ENCODE peak calls at places on chromosomes 12 and 14, in seven cellular contexts. R is erythroblast, W is prostate gland, V is esophagus muscularis mucosa, H is Peyer's patch, K is H54, Z is IMR-90. M is an unnamed sample.

GRCh38 chr12:70854138-70854537 is 66.4 kb downstream of the PTPRR start:
- DNase-seq in R (no peak), W (no peak), V (no peak), H (no peak), K (no peak), Z (no peak), M (no peak)

GRCh38 chr12:88298014-88298682 is 156.0 kb downstream of the TMTC3 start:
- DNase-seq in R (no peak), W (no peak), V (no peak), H (no peak), K (no peak), Z (no peak), M (no peak)

GRCh38 chr14:75156901-75157300 is 19.5 kb downstream of the TMED10 start:
- DNase-seq in R (no peak), W (no peak), V (no peak), H (no peak), K (no peak), Z (no peak), M (no peak)

GRCh38 chr12:16347391-16348298 is at the start of gene MGST1:
- DNase-seq in R (peak), W (peak), V (no peak), H (no peak), K (no peak), Z (peak), M (peak)

GRCh38 chr14:73237219-73237785 is at the start of gene PAPLN:
- DNase-seq in R (peak), W (no peak), V (peak), H (no peak), K (peak), Z (no peak), M (no peak)

GRCh38 chr12:41106315-41106714 is 81.8 kb upstream of the PDZRN4 start:
- DNase-seq in R (no peak), W (no peak), V (no peak), H (no peak), K (no peak), Z (no peak), M (no peak)

GRCh38 chr14:23164250-23164649 is 19.2 kb downstream of the SLC7A8 start:
- DNase-seq in R (no peak), W (no peak), V (no peak), H (no peak), K (no peak), Z (no peak), M (peak)

GRCh38 chr12:6215932-6216494 is 15.8 kb downstream of the CD9 start:
- DNase-seq in R (no peak), W (peak), V (no peak), H (no peak), K (peak), Z (peak), M (peak)

GRCh38 chr12:132445884-132446471 is 44.0 kb upstream of the FBRSL1 start:
- DNase-seq in R (peak), W (peak), V (no peak), H (peak), K (peak), Z (peak), M (peak)

GRCh38 chr12:54734196-54734950 is 86.2 kb upstream of the DCD start:
- DNase-seq in R (no peak), W (peak), V (no peak), H (no peak), K (no peak), Z (no peak), M (no peak)

GRCh38 chr12:119781804-119782203 is 95.3 kb downstream of the CIT start:
- DNase-seq in R (no peak), W (no peak), V (no peak), H (no peak), K (no peak), Z (no peak), M (no peak)

GRCh38 chr14:76710093-76711010 is 50.9 kb upstream of the VASH1 start:
- DNase-seq in R (peak), W (no peak), V (no peak), H (no peak), K (no peak), Z (peak), M (peak)

GRCh38 chr12:92242917-92243316 is 97.3 kb upstream of the BTG1 start:
- DNase-seq in R (no peak), W (no peak), V (no peak), H (no peak), K (no peak), Z (peak), M (no peak)

GRCh38 chr14:44658389-44658696 is 151.3 kb upstream of the FSCB start:
- DNase-seq in R (no peak), W (no peak), V (no peak), H (no peak), K (no peak), Z (no peak), M (no peak)

GRCh38 chr12:125021096-125021495 is 27.7 kb downstream of the BRI3BP start:
- DNase-seq in R (no peak), W (no peak), V (no peak), H (no peak), K (no peak), Z (no peak), M (no peak)

GRCh38 chr12:110279561-110279960 is 1.5 kb upstream of the ATP2A2 start:
- DNase-seq in R (no peak), W (no peak), V (no peak), H (no peak), K (no peak), Z (no peak), M (no peak)

GRCh38 chr14:55577229-55577628 is 2.8 kb upstream of the KTN1 start:
- DNase-seq in R (no peak), W (no peak), V (no peak), H (no peak), K (no peak), Z (no peak), M (no peak)

GRCh38 chr14:105064001-105064400 is 1.2 kb downstream of the GPR132 start:
- DNase-seq in R (no peak), W (no peak), V (no peak), H (no peak), K (no peak), Z (no peak), M (no peak)
- TF ChIP-seq POLR2A in R (no peak), W (no peak), V (no peak), H (no peak), K (no peak), Z (no peak), M (no peak)

DNA sequence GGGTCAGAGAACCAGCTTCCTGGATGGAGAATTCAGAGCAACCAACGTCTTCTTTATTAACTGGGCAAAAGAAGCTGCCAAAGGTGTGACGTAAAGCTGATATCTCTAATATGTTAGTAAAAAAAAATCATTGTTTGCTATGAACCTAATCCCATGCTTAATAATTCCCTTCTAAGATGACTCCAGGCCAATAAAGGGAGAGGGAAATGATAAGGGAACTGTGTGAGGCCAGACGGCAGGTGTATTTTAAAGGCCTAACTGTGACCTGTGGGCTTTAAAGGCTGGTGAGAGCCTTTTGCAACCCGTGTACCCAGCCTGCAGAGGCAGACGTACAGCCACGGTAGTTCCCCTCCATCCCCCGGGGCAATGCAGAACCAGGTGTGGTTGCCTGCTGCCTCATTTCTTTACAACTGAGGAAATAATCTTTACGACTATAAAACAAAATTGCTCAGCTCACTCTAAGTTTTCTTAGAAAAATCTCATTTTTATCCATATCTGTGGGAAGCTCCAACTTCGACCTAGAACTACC is 370.6 kb downstream of the EGLN3 start:
- DNase-seq in R (no peak), W (no peak), V (no peak), H (no peak), K (no peak), Z (no peak), M (no peak)
- TF ChIP-seq POLR2A in R (no peak), W (no peak), V (no peak), H (no peak), K (no peak), Z (no peak), M (no peak)

GRCh38 chr12:117190210-117190781 is at the start of gene FBXO21:
- DNase-seq in R (peak), W (peak), V (peak), H (peak), K (peak), Z (peak), M (peak)
- TF ChIP-seq POLR2A in R (peak), W (peak), V (no peak), H (peak), K (peak), Z (peak), M (peak)

GRCh38 chr12:112117685-112118084 is 7.7 kb upstream of the TRAFD1 start:
- DNase-seq in R (no peak), W (no peak), V (no peak), H (no peak), K (no peak), Z (no peak), M (no peak)

GRCh38 chr12:112112423-112113132 is 4.0 kb upstream of the NAA25 start:
- DNase-seq in R (no peak), W (peak), V (no peak), H (no peak), K (no peak), Z (no peak), M (no peak)

GRCh38 chr12:112115259-112116045 is 6.9 kb upstream of the NAA25 start:
- DNase-seq in R (peak), W (no peak), V (no peak), H (no peak), K (no peak), Z (no peak), M (no peak)

GRCh38 chr12:112111931-112112330 is 3.3 kb upstream of the NAA25 start:
- DNase-seq in R (no peak), W (no peak), V (no peak), H (no peak), K (no peak), Z (no peak), M (no peak)

GRCh38 chr12:112116232-112117060 is 7.9 kb upstream of the NAA25 start:
- DNase-seq in R (peak), W (no peak), V (no peak), H (no peak), K (peak), Z (peak), M (peak)
- TF ChIP-seq POLR2A in R (peak), W (no peak), V (no peak), H (no peak), K (peak), Z (no peak), M (no peak)

GRCh38 chr14:103333754-103334643 is at the start of gene EIF5:
- DNase-seq in R (peak), W (peak), V (peak), H (peak), K (peak), Z (peak), M (peak)
- TF ChIP-seq POLR2A in R (peak), W (peak), V (peak), H (peak), K (peak), Z (peak), M (peak)

DNA sequence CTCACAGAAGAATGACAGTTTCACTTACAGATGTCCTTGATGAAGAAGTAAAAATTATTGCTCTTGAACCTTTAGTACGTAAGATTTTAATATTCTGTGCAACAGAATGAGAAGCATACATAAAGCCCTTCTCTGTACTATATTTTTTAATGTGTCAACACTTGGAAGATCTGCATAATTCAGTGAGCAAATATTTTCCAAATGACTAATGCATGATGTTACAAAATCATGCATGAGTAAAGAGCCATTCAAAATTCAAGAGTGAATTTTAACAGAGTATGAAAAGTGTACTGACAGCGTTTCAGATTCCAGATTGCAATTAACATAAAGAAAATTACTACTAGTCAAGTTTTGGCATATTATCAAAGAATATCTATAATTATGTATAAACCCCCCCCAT is 101.4 kb upstream of the BBS10 start:
- DNase-seq in R (no peak), W (no peak), V (no peak), H (no peak), K (no peak), Z (peak), M (no peak)
- TF ChIP-seq POLR2A in R (no peak), W (no peak), V (no peak), H (no peak), K (no peak), Z (no peak), M (no peak)

DNA sequence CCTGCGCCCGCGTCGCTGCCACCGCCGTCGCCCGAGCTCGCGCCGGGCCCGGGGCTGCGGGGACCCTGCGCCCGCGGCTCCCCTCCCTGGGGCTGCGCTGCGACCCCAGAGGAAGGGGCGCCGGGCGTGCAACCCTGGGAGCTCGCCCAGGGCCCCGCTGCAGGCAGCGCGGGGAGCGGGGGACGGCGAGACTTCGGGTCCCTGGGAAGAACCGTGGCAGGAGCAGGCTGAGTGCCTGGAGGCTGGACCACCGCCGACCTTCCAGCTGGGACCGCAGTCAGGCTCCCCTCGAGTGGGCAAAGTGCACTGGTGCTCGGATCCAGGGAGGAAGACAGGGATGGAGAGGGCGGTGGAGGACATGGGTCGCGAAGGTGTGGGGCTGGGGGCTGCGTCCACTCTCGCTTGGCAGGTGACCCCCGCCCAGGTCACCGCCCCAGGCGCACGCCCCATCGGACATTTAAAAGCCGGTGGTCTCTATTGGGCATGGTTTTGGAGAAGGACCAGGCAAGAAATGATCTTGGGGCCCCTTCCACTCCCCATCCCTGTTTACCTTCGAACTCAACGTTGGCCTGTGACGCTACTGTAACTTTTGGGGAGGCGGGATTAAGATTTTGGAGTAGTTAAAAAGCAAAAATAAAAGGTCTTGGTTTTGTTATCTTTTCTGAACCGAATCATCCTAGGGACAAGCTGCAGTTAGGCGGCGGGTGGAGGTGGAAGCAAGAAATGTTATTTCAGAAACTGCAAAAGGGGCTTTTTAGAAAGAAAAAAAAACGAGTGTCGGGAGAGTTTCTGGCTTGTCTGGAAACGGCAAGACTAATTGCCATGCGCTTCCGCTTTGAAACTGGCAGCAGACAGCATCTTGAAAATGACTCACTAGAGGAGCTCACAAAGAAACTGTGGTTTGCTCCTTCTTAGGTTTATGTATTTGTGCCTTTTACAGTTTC is 998 bp downstream of the ELK3 start:
- DNase-seq in R (peak), W (peak), V (no peak), H (peak), K (peak), Z (peak), M (peak)
- TF ChIP-seq POLR2A in R (no peak), W (no peak), V (no peak), H (no peak), K (no peak), Z (peak), M (no peak)

GRCh38 chr14:41350476-41350875 is 256.2 kb upstream of the LRFN5 start:
- DNase-seq in R (no peak), W (no peak), V (no peak), H (no peak), K (no peak), Z (no peak), M (no peak)
- TF ChIP-seq POLR2A in R (no peak), W (no peak), V (no peak), H (no peak), K (no peak), Z (no peak), M (no peak)

GRCh38 chr14:103522649-103523582 is at the start of gene CKB:
- DNase-seq in R (peak), W (peak), V (no peak), H (no peak), K (no peak), Z (peak), M (peak)
- TF ChIP-seq POLR2A in R (peak), W (peak), V (no peak), H (no peak), K (peak), Z (peak), M (no peak)

M was measured in testis.